ENCODE peak calls at places on chromosomes 7 and 10, in seven cellular contexts. H is H9, X is brain microvascular endothelial cell, L is endothelial cell, Y is lower leg skin, S is HL-60, N is nephron progenitor cell. T is an unnamed sample.

GRCh38 chr10:132845041-132845551 is 59.1 kb upstream of the NKX6-2 start:
- DNase-seq in Y (peak), H (no peak), X (no peak), L (no peak), S (no peak), N (no peak), T (no peak)

GRCh38 chr10:17062493-17063487 is 66.8 kb downstream of the CUBN start:
- DNase-seq in H (no peak), N (no peak), X (peak), L (no peak), S (no peak), Y (peak), T (peak)

GRCh38 chr10:17479015-17479615 is 24.7 kb upstream of the ST8SIA6 start:
- DNase-seq in H (no peak), X (no peak), S (no peak), L (no peak), N (no peak), Y (no peak), T (no peak)

GRCh38 chr7:25478925-25479324 is 250.6 kb upstream of the NPVF start:
- DNase-seq in X (no peak), S (no peak), N (no peak), H (no peak), Y (no peak), L (no peak), T (no peak)

GRCh38 chr7:5495581-5496375 is 72.1 kb upstream of the TNRC18 start:
- DNase-seq in L (no peak), Y (peak), N (no peak), H (no peak), X (no peak), S (no peak), T (no peak)

GRCh38 chr10:5434017-5434753 is 21.8 kb downstream of the NET1 start:
- DNase-seq in X (peak), S (no peak), H (no peak), L (no peak), Y (no peak), N (no peak), T (no peak)

GRCh38 chr10:97887399-97887798 is 37.8 kb downstream of the GOLGA7B start:
- DNase-seq in X (no peak), Y (no peak), H (no peak), S (no peak), N (no peak), L (no peak), T (no peak)

GRCh38 chr7:57218196-57218716 is 86.0 kb upstream of the ZNF479 start:
- DNase-seq in N (no peak), H (no peak), X (no peak), L (no peak), Y (no peak), S (no peak), T (no peak)

GRCh38 chr7:6376820-6377219 is 70.9 kb downstream of the DAGLB start:
- DNase-seq in S (no peak), Y (no peak), N (no peak), L (no peak), X (no peak), H (no peak), T (no peak)

GRCh38 chr7:159031135-159031701 is 113.4 kb downstream of the VIPR2 start:
- DNase-seq in H (peak), S (no peak), X (no peak), Y (no peak), L (peak), N (peak), T (no peak)

GRCh38 chr10:88980836-88981235 is 9.8 kb upstream of the FAS start:
- DNase-seq in X (no peak), L (no peak), Y (no peak), H (no peak), N (no peak), S (no peak), T (no peak)

GRCh38 chr10:119020627-119020946 is 8.9 kb upstream of the NANOS1 start:
- DNase-seq in N (peak), S (no peak), H (no peak), L (no peak), X (no peak), Y (no peak), T (no peak)

GRCh38 chr7:84729284-84729683 is 457.6 kb downstream of the SEMA3D start:
- DNase-seq in H (no peak), S (no peak), Y (no peak), L (no peak), N (no peak), X (peak), T (no peak)

GRCh38 chr7:17599733-17600685 is 301.6 kb downstream of the AHR start:
- DNase-seq in S (no peak), Y (no peak), L (no peak), X (peak), H (no peak), N (no peak), T (peak)

GRCh38 chr10:572696-573095 is 116.8 kb downstream of the DIP2C start:
- DNase-seq in X (no peak), S (no peak), L (no peak), Y (no peak), H (no peak), N (no peak), T (no peak)

GRCh38 chr7:156356551-156356950 is 284.0 kb upstream of the RNF32 start:
- DNase-seq in L (no peak), X (no peak), Y (no peak), N (no peak), S (no peak), H (no peak), T (no peak)

GRCh38 chr10:35447693-35448407 is 111.5 kb downstream of the CCNY start:
- DNase-seq in L (no peak), S (no peak), X (peak), Y (no peak), N (no peak), H (peak), T (no peak)

GRCh38 chr10:80356563-80356999 is at the start of the genes DYDC1 and DYDC2:
- DNase-seq in L (peak), Y (no peak), N (peak), S (peak), X (no peak), H (peak), T (no peak)

GRCh38 chr7:112869111-112869774 is 79.0 kb upstream of the TMEM168 start:
- DNase-seq in Y (no peak), L (peak), S (peak), H (peak), N (peak), X (peak), T (no peak)

GRCh38 chr7:140478361-140479061 is 794 bp downstream of the MKRN1 start:
- DNase-seq in H (peak), X (peak), L (peak), S (peak), N (no peak), Y (peak), T (no peak)

GRCh38 chr7:38658916-38659315 is 27.7 kb upstream of the AMPH start:
- DNase-seq in S (no peak), N (no peak), H (no peak), Y (no peak), L (no peak), X (no peak), T (no peak)

GRCh38 chr10:4947635-4948596 is 15.3 kb upstream of the AKR1C1 start:
- DNase-seq in S (no peak), L (no peak), X (peak), N (no peak), Y (peak), H (no peak), T (peak)

GRCh38 chr10:104123397-104123796 is 1.4 kb downstream of the SFR1 start:
- DNase-seq in N (no peak), S (no peak), X (no peak), L (no peak), H (no peak), Y (no peak), T (no peak)
- TF ChIP-seq CTCF in N (no peak), S (no peak), X (peak), L (no peak), H (peak), Y (no peak), T (peak)

GRCh38 chr10:100019824-100020160 is 10.0 kb upstream of the DNMBP start:
- DNase-seq in S (no peak), L (no peak), H (peak), Y (no peak), N (no peak), X (no peak), T (no peak)
- TF ChIP-seq CTCF in S (no peak), L (no peak), H (peak), Y (no peak), N (no peak), X (peak), T (peak)

GRCh38 chr10:48701139-48701901 is 16.6 kb downstream of the WDFY4 start:
- DNase-seq in X (no peak), Y (no peak), L (no peak), S (no peak), N (no peak), H (no peak), T (no peak)
- TF ChIP-seq CTCF in X (no peak), Y (no peak), L (no peak), S (no peak), N (no peak), H (no peak), T (no peak)

GRCh38 chr7:70694909-70695803 is 436.8 kb upstream of the GALNT17 start:
- DNase-seq in H (no peak), X (peak), S (no peak), N (peak), Y (no peak), L (peak), T (no peak)
- TF ChIP-seq CTCF in H (no peak), X (no peak), S (no peak), N (no peak), Y (no peak), L (no peak), T (no peak)

GRCh38 chr7:88629559-88629958 is 129.9 kb upstream of the ZNF804B start:
- DNase-seq in H (no peak), X (no peak), S (no peak), L (no peak), N (no peak), Y (no peak), T (no peak)
- TF ChIP-seq CTCF in H (no peak), X (no peak), S (no peak), L (no peak), N (no peak), Y (no peak), T (no peak)